ENCODE peak calls at places on chromosomes 2 and 18, in five cellular contexts. K is AG08396; R is HEK293T; J is lower lobe of right lung; A is CD4-positive, CD25-positive, alpha-beta regulatory T cell. U is an unnamed sample.

GRCh38 chr2:34104601-34105000 is 505.5 kb upstream of the FAM98A start:
- DNase-seq in K (no peak), R (no peak), J (no peak), A (no peak), U (no peak)

GRCh38 chr2:9380702-9381628 is 42.4 kb downstream of the ITGB1BP1 start:
- DNase-seq in K (peak; percentile 53), R (no peak), J (no peak), A (no peak), U (peak; percentile 88)

GRCh38 chr18:2515908-2516625 is 55.2 kb downstream of the METTL4 start:
- DNase-seq in K (peak; percentile 49), R (no peak), J (no peak), A (peak; percentile 70), U (peak; percentile 71)

GRCh38 chr18:58183226-58183625 is 139.2 kb downstream of the NEDD4L start:
- DNase-seq in K (no peak), R (no peak), J (peak; percentile 62), A (no peak), U (no peak)

GRCh38 chr2:121095257-121096080 is 189.5 kb downstream of the TFCP2L1 start:
- DNase-seq in K (peak; percentile 82), R (peak; percentile 85), J (peak; percentile 84), A (no peak), U (no peak)

GRCh38 chr2:31413876-31414550 is 529 bp downstream of the XDH start:
- DNase-seq in K (no peak), R (no peak), J (no peak), A (peak; percentile 22), U (no peak)

GRCh38 chr2:64941143-64941542 is 48.1 kb upstream of the SLC1A4 start:
- DNase-seq in K (no peak), R (no peak), J (no peak), A (no peak), U (no peak)

GRCh38 chr2:8346238-8346637 is 335.6 kb upstream of the ID2 start:
- DNase-seq in K (no peak), R (no peak), J (no peak), A (no peak), U (no peak)

GRCh38 chr2:118678985-118679384 is 168.5 kb downstream of the EN1 start:
- DNase-seq in K (no peak), R (no peak), J (no peak), A (no peak), U (no peak)

GRCh38 chr2:235595420-235596010 is 101.7 kb downstream of the AGAP1 start:
- DNase-seq in K (peak; percentile 79), R (peak; percentile 57), J (no peak), A (peak; percentile 53), U (peak; percentile 55)